ENCODE peak calls at places on chromosomes 16 and 17, in nine cellular contexts. L is left cardiac atrium; B is stimulated activated CD8-positive, alpha-beta memory T cell treated with anti-CD3 and anti-CD28 coated beads, Interleukin-4, amount 100 ng/mL, for 1 hour; N is GM13977; R is GOT3; O is iPS-NIHi11; X is WERI-Rb-1; M is BJ; Y is colonic mucosa. G is an unnamed sample.

GRCh38 chr17:73474370-73474988 is 162.7 kb upstream of the CDC42EP4 start:
- DNase-seq in Y (peak), L (peak), M (peak), N (no peak), X (no peak), R (no peak), B (no peak), O (no peak), G (peak)

GRCh38 chr17:64503341-64503740 is 2.7 kb downstream of the DDX5 start:
- DNase-seq in B (no peak), R (no peak), N (no peak), Y (no peak), M (no peak), O (no peak), L (no peak), X (no peak), G (no peak)

GRCh38 chr17:44267818-44268490 is at the start of gene SLC4A1:
- DNase-seq in N (no peak), L (no peak), B (no peak), O (peak), M (no peak), X (no peak), Y (no peak), R (no peak), G (no peak)

GRCh38 chr16:4515611-4516233 is 22.9 kb downstream of the CDIP1 start:
- DNase-seq in M (no peak), R (no peak), Y (no peak), X (no peak), O (no peak), B (no peak), L (no peak), N (peak), G (no peak)

GRCh38 chr16:56835330-56835729 is 29.7 kb upstream of the SLC12A3 start:
- DNase-seq in O (no peak), X (no peak), R (no peak), L (no peak), N (no peak), B (no peak), Y (no peak), M (no peak), G (no peak)

GRCh38 chr17:210402-210801 is 29.0 kb upstream of the DOC2B start:
- DNase-seq in X (no peak), O (no peak), B (no peak), L (peak), N (no peak), R (no peak), M (no peak), Y (no peak), G (no peak)

GRCh38 chr17:12070561-12070960 is 49.9 kb downstream of the MAP2K4 start:
- DNase-seq in X (no peak), B (no peak), O (no peak), R (no peak), M (peak), Y (no peak), L (no peak), N (no peak), G (no peak)

GRCh38 chr17:51056813-51057510 is 63.7 kb downstream of the SPAG9 start:
- DNase-seq in N (peak), M (peak), X (peak), O (peak), L (no peak), R (no peak), B (no peak), Y (peak), G (peak)

GRCh38 chr17:76421054-76421427 is 31.9 kb downstream of the UBE2O start:
- DNase-seq in Y (no peak), R (no peak), O (peak), B (no peak), M (no peak), L (peak), N (no peak), X (no peak), G (no peak)

GRCh38 chr16:85553436-85554113 is 59.5 kb upstream of the GSE1 start:
- DNase-seq in Y (peak), M (no peak), X (peak), B (no peak), L (peak), N (peak), R (no peak), O (no peak), G (peak)

GRCh38 chr17:67829331-67829730 is 4.0 kb downstream of the BPTF start:
- DNase-seq in X (no peak), M (no peak), L (no peak), O (no peak), N (peak), R (no peak), B (no peak), Y (no peak), G (no peak)

GRCh38 chr17:50240876-50241275 is 33.4 kb upstream of the TMEM92 start:
- DNase-seq in M (no peak), O (no peak), B (no peak), N (no peak), X (no peak), R (no peak), Y (no peak), L (no peak), G (no peak)

GRCh38 chr17:33272438-33272837 is 20.7 kb downstream of the ASIC2 start:
- DNase-seq in R (no peak), X (no peak), Y (no peak), N (no peak), M (no peak), O (no peak), L (no peak), B (no peak), G (no peak)

GRCh38 chr16:48076455-48077012 is 79.3 kb downstream of the ABCC12 start:
- DNase-seq in M (peak), O (no peak), L (no peak), Y (no peak), R (no peak), N (no peak), B (no peak), X (no peak), G (no peak)

GRCh38 chr16:49493836-49494235 is 120.2 kb downstream of the C16orf78 start:
- DNase-seq in M (no peak), R (no peak), Y (no peak), B (no peak), O (no peak), L (no peak), N (no peak), X (no peak), G (no peak)

GRCh38 chr16:11620243-11621003 is 33.7 kb upstream of the LITAF start:
- DNase-seq in X (no peak), B (no peak), O (no peak), Y (no peak), N (no peak), R (no peak), L (no peak), M (no peak), G (no peak)

GRCh38 chr17:9645858-9646555 is 690 bp downstream of the USP43 start:
- DNase-seq in B (no peak), X (peak), R (no peak), M (no peak), L (peak), O (peak), Y (peak), N (peak), G (peak)

GRCh38 chr17:9768381-9768934 is 22.9 kb downstream of the DHRS7C start:
- DNase-seq in X (no peak), R (no peak), N (peak), O (peak), M (no peak), B (no peak), L (no peak), Y (no peak), G (no peak)

GRCh38 chr17:45004388-45004787 is 36.3 kb upstream of the C1QL1 start:
- DNase-seq in O (no peak), N (no peak), Y (no peak), L (no peak), X (no peak), B (no peak), M (no peak), R (no peak), G (no peak)

GRCh38 chr17:13114601-13115024 is 96.8 kb upstream of the ELAC2 start:
- DNase-seq in X (peak), R (no peak), L (peak), Y (peak), N (no peak), M (peak), B (no peak), O (peak), G (no peak)

G was measured in HAP-1.